ENCODE peak calls at places on chromosomes 11 and 22, in five cellular contexts. One of them, this sample, is unnamed.
A peak's percentile ranks its signal among the peaks of the same experiment; 100 is the strongest.

GRCh38 chr11:55345306-55345705 is 2.3 kb downstream of the OR4A16 start:
- DNase-seq in H1: no peak
- DNase-seq in neuronal stem cell: no peak
- DNase-seq in H9: no peak
- DNase-seq in mesenchymal stem cell: no peak
- DNase-seq in this sample: no peak

GRCh38 chr11:1175461-1176223 is 17.9 kb downstream of the MUC5AC start:
- DNase-seq in neuronal stem cell: no peak
- DNase-seq in mesenchymal stem cell: no peak
- DNase-seq in H9: no peak
- DNase-seq in H1: no peak
- DNase-seq in this sample: no peak

GRCh38 chr22:29116397-29117123 is 43.7 kb downstream of the KREMEN1 start:
- DNase-seq in neuronal stem cell: no peak
- DNase-seq in H9: no peak
- DNase-seq in H1: no peak
- DNase-seq in mesenchymal stem cell: peak; percentile 93
- DNase-seq in this sample: no peak

GRCh38 chr11:126573325-126574076 is 218.0 kb downstream of the ST3GAL4 start:
- DNase-seq in H1: no peak
- DNase-seq in H9: peak; percentile 59
- DNase-seq in mesenchymal stem cell: no peak
- DNase-seq in neuronal stem cell: no peak
- DNase-seq in this sample: peak; percentile 52

GRCh38 chr11:46367244-46367915 is 14.1 kb upstream of the MDK start:
- DNase-seq in mesenchymal stem cell: peak; percentile 58
- DNase-seq in H9: peak; percentile 82
- DNase-seq in neuronal stem cell: no peak
- DNase-seq in H1: peak; percentile 95
- DNase-seq in this sample: no peak

GRCh38 chr11:57779275-57779674 is 17.7 kb downstream of the CTNND1 start:
- DNase-seq in mesenchymal stem cell: peak; percentile 63
- DNase-seq in H9: peak; percentile 81
- DNase-seq in H1: no peak
- DNase-seq in neuronal stem cell: no peak
- DNase-seq in this sample: peak; percentile 98

GRCh38 chr11:116650052-116650451 is 122.7 kb downstream of the BUD13 start:
- DNase-seq in H1: no peak
- DNase-seq in H9: peak; percentile 11
- DNase-seq in mesenchymal stem cell: no peak
- DNase-seq in neuronal stem cell: no peak
- DNase-seq in this sample: no peak

GRCh38 chr22:49632199-49633009 is 195.3 kb downstream of the BRD1 start:
- DNase-seq in mesenchymal stem cell: peak; percentile 38
- DNase-seq in H9: peak; percentile 80
- DNase-seq in H1: peak; percentile 84
- DNase-seq in neuronal stem cell: peak; percentile 74
- DNase-seq in this sample: peak; percentile 84

GRCh38 chr22:48900327-48900597 is 927.4 kb downstream of the BRD1 start:
- DNase-seq in H9: no peak
- DNase-seq in neuronal stem cell: no peak
- DNase-seq in H1: no peak
- DNase-seq in mesenchymal stem cell: no peak
- DNase-seq in this sample: no peak

GRCh38 chr11:44036811-44037657 is 10.7 kb upstream of the ACCSL start:
- DNase-seq in H9: peak; percentile 87
- DNase-seq in neuronal stem cell: peak; percentile 76
- DNase-seq in mesenchymal stem cell: peak; percentile 89
- DNase-seq in H1: peak; percentile 80
- DNase-seq in this sample: peak; percentile 91

GRCh38 chr11:10459029-10459970 is 4.2 kb downstream of the AMPD3 start:
- DNase-seq in H1: peak; percentile 44
- DNase-seq in H9: peak; percentile 28
- DNase-seq in mesenchymal stem cell: peak; percentile 60
- DNase-seq in neuronal stem cell: no peak
- DNase-seq in this sample: peak; percentile 16

GRCh38 chr22:49748514-49748913 is 79.2 kb downstream of the BRD1 start:
- DNase-seq in H9: no peak
- DNase-seq in mesenchymal stem cell: no peak
- DNase-seq in neuronal stem cell: no peak
- DNase-seq in H1: no peak
- DNase-seq in this sample: no peak

GRCh38 chr11:114440971-114441810 is 1.9 kb downstream of the REXO2 start:
- DNase-seq in mesenchymal stem cell: peak; percentile 47
- DNase-seq in H1: no peak
- DNase-seq in neuronal stem cell: no peak
- DNase-seq in H9: no peak
- DNase-seq in this sample: no peak

GRCh38 chr22:16967453-16968217 is 40.4 kb downstream of the GAB4 start:
- DNase-seq in H1: no peak
- DNase-seq in mesenchymal stem cell: no peak
- DNase-seq in neuronal stem cell: no peak
- DNase-seq in H9: no peak
- DNase-seq in this sample: no peak

GRCh38 chr22:27456696-27457503 is 344.7 kb downstream of the MN1 start:
- DNase-seq in H9: no peak
- DNase-seq in mesenchymal stem cell: peak; percentile 92
- DNase-seq in H1: no peak
- DNase-seq in neuronal stem cell: no peak
- DNase-seq in this sample: peak; percentile 57

GRCh38 chr11:45332486-45332934 is 46.4 kb upstream of the SYT13 start:
- DNase-seq in H1: peak; percentile 68
- DNase-seq in neuronal stem cell: peak; percentile 51
- DNase-seq in mesenchymal stem cell: peak; percentile 61
- DNase-seq in H9: peak; percentile 51
- DNase-seq in this sample: peak; percentile 50

GRCh38 chr11:57426439-57426753 is 525 bp downstream of the SLC43A3 start:
- DNase-seq in H1: peak; percentile 51
- DNase-seq in H9: peak; percentile 34
- DNase-seq in mesenchymal stem cell: no peak
- DNase-seq in neuronal stem cell: no peak
- DNase-seq in this sample: peak; percentile 47

GRCh38 chr11:115963170-115963569 is 459.0 kb upstream of the CADM1 start:
- DNase-seq in neuronal stem cell: no peak
- DNase-seq in mesenchymal stem cell: no peak
- DNase-seq in H1: no peak
- DNase-seq in H9: no peak
- DNase-seq in this sample: no peak

GRCh38 chr11:80028998-80029397 is 588.2 kb upstream of the TENM4 start:
- DNase-seq in H1: no peak
- DNase-seq in neuronal stem cell: no peak
- DNase-seq in mesenchymal stem cell: no peak
- DNase-seq in H9: no peak
- DNase-seq in this sample: peak; percentile 19

GRCh38 chr11:1401656-1402221 is 12.0 kb downstream of the BRSK2 start:
- DNase-seq in mesenchymal stem cell: peak; percentile 45
- DNase-seq in H1: peak; percentile 92
- DNase-seq in neuronal stem cell: peak; percentile 76
- DNase-seq in H9: peak; percentile 77
- DNase-seq in this sample: peak; percentile 77

GRCh38 chr11:113577356-113578163 is 102.4 kb upstream of the DRD2 start:
- DNase-seq in H9: peak; percentile 52
- DNase-seq in mesenchymal stem cell: no peak
- DNase-seq in H1: peak; percentile 43
- DNase-seq in neuronal stem cell: no peak
- DNase-seq in this sample: no peak

DNA sequence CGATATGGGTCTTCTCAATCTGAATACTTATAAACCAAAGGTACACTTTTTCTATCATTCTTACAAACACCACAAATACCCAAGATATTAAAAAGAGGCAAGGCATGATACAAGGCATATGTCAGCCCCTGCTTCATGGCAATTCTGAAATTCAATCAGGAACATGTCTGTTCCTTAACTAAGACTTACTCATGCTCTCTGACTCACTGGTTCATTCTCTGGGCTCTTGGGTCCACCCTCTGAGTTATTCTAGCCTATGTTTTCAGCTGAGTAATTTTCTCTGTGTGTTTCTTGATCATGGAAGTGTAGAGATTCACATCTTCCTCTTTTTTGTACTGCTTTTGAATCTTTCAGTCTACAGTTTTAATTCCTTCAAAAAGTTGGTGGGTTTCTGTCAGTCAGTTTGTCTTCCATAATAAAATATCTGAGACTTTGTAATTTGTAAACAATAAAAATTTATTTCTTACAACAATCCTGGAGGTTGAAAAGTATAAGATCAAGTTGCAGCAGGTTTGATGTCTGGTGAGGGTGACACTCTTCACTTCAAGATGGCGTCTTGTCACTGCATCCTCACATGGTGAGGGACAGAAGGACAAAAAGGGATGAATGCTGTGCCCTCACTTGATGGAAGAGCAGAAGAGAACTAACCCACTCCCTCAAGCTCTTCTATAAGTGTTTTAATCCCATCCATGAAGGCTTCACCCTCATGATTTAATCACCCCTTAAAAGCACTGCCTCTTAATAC is 211.7 kb downstream of the FAM76B start:
- DNase-seq in neuronal stem cell: no peak
- DNase-seq in H1: no peak
- DNase-seq in mesenchymal stem cell: peak; percentile 68
- DNase-seq in H9: no peak
- DNase-seq in this sample: peak; percentile 43
- H3K18ac ChIP-seq in neuronal stem cell: no peak overlapping the region
- H3K18ac ChIP-seq in H1: no peak overlapping the region
- H3K18ac ChIP-seq in mesenchymal stem cell: no peak overlapping the region
- H3K18ac ChIP-seq in H9: no peak overlapping the region
- H3K18ac ChIP-seq in this sample: no peak overlapping the region

GRCh38 chr22:37014835-37015586 is 4.2 kb downstream of the TST start:
- DNase-seq in mesenchymal stem cell: no peak
- DNase-seq in H9: no peak
- DNase-seq in neuronal stem cell: no peak
- DNase-seq in H1: no peak
- DNase-seq in this sample: no peak

GRCh38 chr22:37012956-37013355 is 6.3 kb downstream of the TST start:
- DNase-seq in mesenchymal stem cell: no peak
- DNase-seq in H1: no peak
- DNase-seq in neuronal stem cell: no peak
- DNase-seq in H9: no peak
- DNase-seq in this sample: no peak

GRCh38 chr22:37016134-37016910 is 2.9 kb downstream of the TST start:
- DNase-seq in H9: no peak
- DNase-seq in H1: no peak
- DNase-seq in mesenchymal stem cell: no peak
- DNase-seq in neuronal stem cell: no peak
- DNase-seq in this sample: no peak

GRCh38 chr22:37015587-37015878 is 3.7 kb downstream of the TST start:
- DNase-seq in H9: no peak
- DNase-seq in mesenchymal stem cell: no peak
- DNase-seq in H1: no peak
- DNase-seq in neuronal stem cell: no peak
- DNase-seq in this sample: no peak

DNA sequence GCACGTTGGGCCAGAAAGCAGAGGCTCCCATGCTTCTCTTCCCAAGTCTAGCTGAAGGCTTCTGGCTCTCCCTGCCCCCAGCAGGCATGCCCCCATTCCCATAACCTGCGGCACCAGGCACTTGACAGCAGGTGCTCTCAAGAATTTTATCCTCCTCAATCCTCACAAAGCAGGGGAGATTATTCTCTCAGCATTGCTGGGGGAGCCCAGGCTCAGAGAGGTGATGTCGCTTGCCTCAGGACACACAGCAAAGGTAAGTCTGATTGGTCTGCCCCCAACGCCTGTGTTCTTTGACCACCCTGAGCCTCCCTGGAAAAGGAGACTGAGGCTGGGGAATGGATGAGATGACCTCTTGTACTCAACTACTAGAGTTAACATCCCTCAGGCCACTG is 4.8 kb downstream of the TST start:
- DNase-seq in H9: no peak
- DNase-seq in neuronal stem cell: no peak
- DNase-seq in H1: no peak
- DNase-seq in mesenchymal stem cell: no peak
- DNase-seq in this sample: no peak
- H2BK120ac ChIP-seq in H9: no peak overlapping the region
- H2BK120ac ChIP-seq in neuronal stem cell: no peak overlapping the region
- H2BK120ac ChIP-seq in H1: no peak overlapping the region
- H2BK120ac ChIP-seq in mesenchymal stem cell: no peak overlapping the region
- H2BK120ac ChIP-seq in this sample: no peak overlapping the region

GRCh38 chr22:23716811-23717801 is 26.3 kb downstream of the RGL4 start:
- DNase-seq in H1: peak; percentile 96
- DNase-seq in neuronal stem cell: peak; percentile 86
- DNase-seq in mesenchymal stem cell: peak; percentile 88
- DNase-seq in H9: peak; percentile 91
- DNase-seq in this sample: peak; percentile 94
- H3K18ac ChIP-seq in H1: peak overlapping the region; percentile 87
- H3K18ac ChIP-seq in neuronal stem cell: peak overlapping the region; percentile 95
- H3K18ac ChIP-seq in mesenchymal stem cell: peak overlapping the region; percentile 67
- H3K18ac ChIP-seq in H9: peak overlapping the region; percentile 84
- H3K18ac ChIP-seq in this sample: peak overlapping the region; percentile 5

GRCh38 chr22:47175151-47175760 is 412.8 kb downstream of the TBC1D22A start:
- DNase-seq in H9: peak; percentile 19
- DNase-seq in neuronal stem cell: no peak
- DNase-seq in mesenchymal stem cell: no peak
- DNase-seq in H1: no peak
- DNase-seq in this sample: no peak

GRCh38 chr22:47174096-47174495 is 411.6 kb downstream of the TBC1D22A start:
- DNase-seq in mesenchymal stem cell: no peak
- DNase-seq in neuronal stem cell: no peak
- DNase-seq in H9: peak; percentile 15
- DNase-seq in H1: no peak
- DNase-seq in this sample: no peak

GRCh38 chr22:47175761-47176359 is 413.4 kb downstream of the TBC1D22A start:
- DNase-seq in mesenchymal stem cell: no peak
- DNase-seq in neuronal stem cell: no peak
- DNase-seq in H9: no peak
- DNase-seq in H1: no peak
- DNase-seq in this sample: no peak

GRCh38 chr22:47173535-47174021 is 411.1 kb downstream of the TBC1D22A start:
- DNase-seq in H9: no peak
- DNase-seq in neuronal stem cell: no peak
- DNase-seq in mesenchymal stem cell: no peak
- DNase-seq in H1: no peak
- DNase-seq in this sample: no peak

DNA sequence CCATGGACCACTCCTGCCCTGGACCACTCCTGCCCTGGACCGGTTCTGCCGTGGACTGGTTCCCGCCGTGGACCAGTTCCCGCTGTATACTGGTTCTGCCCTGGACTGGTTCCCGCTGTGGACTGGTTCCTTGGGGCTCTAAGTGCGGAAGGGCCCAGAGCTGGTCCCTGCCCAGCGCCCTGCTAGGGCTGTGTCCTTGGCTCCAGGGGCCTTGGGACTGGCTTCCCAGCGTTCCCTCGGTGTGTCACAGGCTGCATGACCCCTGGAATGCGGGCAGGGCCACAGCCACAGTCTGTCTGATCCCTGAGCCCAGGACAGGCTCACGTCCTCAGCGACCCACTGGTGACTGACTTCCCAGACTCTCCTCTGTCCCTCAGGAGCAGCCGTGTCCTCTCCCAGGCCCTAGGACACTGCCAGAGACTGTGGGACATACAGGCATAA is 412.2 kb downstream of the TBC1D22A start:
- DNase-seq in H1: no peak
- DNase-seq in mesenchymal stem cell: no peak
- DNase-seq in H9: peak; percentile 14
- DNase-seq in neuronal stem cell: no peak
- DNase-seq in this sample: no peak
- H2BK120ac ChIP-seq in H1: no peak overlapping the region
- H2BK120ac ChIP-seq in mesenchymal stem cell: no peak overlapping the region
- H2BK120ac ChIP-seq in H9: no peak overlapping the region
- H2BK120ac ChIP-seq in neuronal stem cell: no peak overlapping the region
- H2BK120ac ChIP-seq in this sample: no peak overlapping the region

GRCh38 chr11:33248416-33248957 is 8.7 kb upstream of the HIPK3 start:
- DNase-seq in H1: no peak
- DNase-seq in neuronal stem cell: no peak
- DNase-seq in mesenchymal stem cell: peak; percentile 48
- DNase-seq in H9: no peak
- DNase-seq in this sample: no peak
- H3K18ac ChIP-seq in H1: no peak overlapping the region
- H3K18ac ChIP-seq in neuronal stem cell: no peak overlapping the region
- H3K18ac ChIP-seq in mesenchymal stem cell: no peak overlapping the region
- H3K18ac ChIP-seq in H9: no peak overlapping the region
- H3K18ac ChIP-seq in this sample: no peak overlapping the region

This sample was measured in mesendoderm.